ENCODE peak calls at places on chromosome X, in four cellular contexts. Y, Z, S and R are unnamed samples.

GRCh38 chrX:2629316-2630168 is 61.6 kb upstream of the CD99 start:
- DNase-seq in Y (no peak), Z (no peak), S (no peak), R (peak)

GRCh38 chrX:16931855-16932254 is 14.6 kb upstream of the REPS2 start:
- DNase-seq in Y (no peak), Z (no peak), S (no peak), R (no peak)

GRCh38 chrX:131617182-131617581 is 73.3 kb downstream of the OR13H1 start:
- DNase-seq in Y (no peak), Z (peak), S (no peak), R (no peak)

GRCh38 chrX:21932277-21932996 is 8.1 kb upstream of the SMS start:
- DNase-seq in Y (no peak), Z (peak), S (no peak), R (no peak)

GRCh38 chrX:101195442-101196173 is 24.0 kb upstream of the DRP2 start:
- DNase-seq in Y (no peak), Z (no peak), S (no peak), R (no peak)

GRCh38 chrX:121571333-121571732 is 523.9 kb downstream of the GLUD2 start:
- DNase-seq in Y (no peak), Z (no peak), S (no peak), R (no peak)

GRCh38 chrX:91039777-91040176 is 394.9 kb upstream of the PABPC5 start:
- DNase-seq in Y (no peak), Z (no peak), S (no peak), R (no peak)

GRCh38 chrX:9493936-9494335 is 29.1 kb downstream of the TBL1X start:
- DNase-seq in Y (no peak), Z (no peak), S (no peak), R (no peak)

GRCh38 chrX:68685722-68686683 is 38.5 kb downstream of the STARD8 start:
- DNase-seq in Y (no peak), Z (peak), S (peak), R (no peak)

GRCh38 chrX:67636532-67636931 is 92.7 kb downstream of the AR start:
- DNase-seq in Y (no peak), Z (peak), S (no peak), R (no peak)

GRCh38 chrX:13432376-13432775 is 112.5 kb upstream of the ATXN3L start:
- DNase-seq in Y (no peak), Z (peak), S (no peak), R (no peak)

GRCh38 chrX:48165246-48165645 is 31.3 kb downstream of the SSX5 start:
- DNase-seq in Y (no peak), Z (no peak), S (no peak), R (no peak)

GRCh38 chrX:131704136-131704695 is 160.3 kb downstream of the OR13H1 start:
- DNase-seq in Y (no peak), Z (no peak), S (no peak), R (peak)

GRCh38 chrX:15242899-15243555 is 26.9 kb downstream of the ASB9 start:
- DNase-seq in Y (peak), Z (peak), S (peak), R (peak)

GRCh38 chrX:129139837-129140679 is 383.2 kb downstream of the SMARCA1 start:
- DNase-seq in Y (no peak), Z (no peak), S (no peak), R (no peak)

GRCh38 chrX:17622331-17622730 is 115.0 kb upstream of the SCML1 start:
- DNase-seq in Y (no peak), Z (no peak), S (no peak), R (no peak)

GRCh38 chrX:103503163-103503852 is 16.0 kb downstream of the RAB40A start:
- DNase-seq in Y (no peak), Z (peak), S (no peak), R (no peak)

GRCh38 chrX:148662014-148662413 is 161.6 kb downstream of the AFF2 start:
- DNase-seq in Y (no peak), Z (no peak), S (no peak), R (no peak)

GRCh38 chrX:3712080-3712869 is 1.2 kb downstream of the PRKX start:
- DNase-seq in Y (no peak), Z (peak), S (peak), R (no peak)

GRCh38 chrX:28042260-28042659 is 61.0 kb upstream of the DCAF8L1 start:
- DNase-seq in Y (no peak), Z (no peak), S (no peak), R (no peak)

GRCh38 chrX:29229802-29230201 is 642.6 kb downstream of the IL1RAPL1 start:
- DNase-seq in Y (no peak), Z (peak), S (no peak), R (no peak)

GRCh38 chrX:73977542-73978169 is 326.3 kb upstream of the ZCCHC13 start:
- DNase-seq in Y (no peak), Z (peak), S (no peak), R (peak)

GRCh38 chrX:15973299-15973698 is 118.7 kb upstream of the AP1S2 start:
- DNase-seq in Y (peak), Z (peak), S (peak), R (no peak)

GRCh38 chrX:11215191-11215921 is 77.9 kb upstream of the AMELX start:
- DNase-seq in Y (no peak), Z (no peak), S (no peak), R (no peak)

GRCh38 chrX:123665197-123665596 is 67.7 kb downstream of the THOC2 start:
- DNase-seq in Y (no peak), Z (peak), S (no peak), R (no peak)

GRCh38 chrX:989959-990510 is 222.4 kb downstream of the CRLF2 start:
- DNase-seq in Y (peak), Z (peak), S (peak), R (no peak)
- H3K4me3 ChIP-seq in Y (peak), Z (no peak), S (peak), R (no peak)

GRCh38 chrX:88988796-88989195 is 241.8 kb downstream of the CPXCR1 start:
- DNase-seq in Y (no peak), Z (no peak), S (no peak), R (no peak)

GRCh38 chrX:88990882-88991582 is 244.0 kb downstream of the CPXCR1 start:
- DNase-seq in Y (no peak), Z (no peak), S (no peak), R (no peak)

DNA sequence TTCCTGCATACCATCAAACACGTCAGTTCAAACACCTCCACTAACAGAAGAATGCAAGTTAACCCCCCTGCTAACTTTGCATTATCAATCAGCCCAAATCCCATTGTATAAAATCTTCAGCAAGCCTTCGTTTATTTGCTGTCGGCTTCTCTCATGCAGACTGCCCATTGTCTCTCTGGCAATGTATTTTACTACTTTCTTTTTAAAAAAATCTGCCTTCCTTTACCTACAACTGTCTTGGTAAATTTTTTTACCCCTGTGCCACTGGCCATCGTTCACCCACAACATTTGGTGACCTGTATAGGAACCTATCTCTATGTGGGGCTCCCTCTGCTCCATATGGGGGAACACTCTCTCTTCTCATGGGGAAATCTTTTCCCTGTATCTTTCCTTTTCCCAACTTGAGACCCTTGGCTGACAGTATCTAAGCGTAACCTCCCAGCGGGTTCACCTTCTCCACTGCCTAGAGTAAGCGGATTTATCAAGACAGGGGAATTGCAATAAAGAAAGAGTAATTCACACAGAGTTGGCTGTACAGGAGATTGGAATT is 244.6 kb downstream of the CPXCR1 start:
- DNase-seq in Y (no peak), Z (no peak), S (no peak), R (no peak)
- H3K4me3 ChIP-seq in Y (no peak), Z (no peak), S (no peak), R (no peak)

GRCh38 chrX:154827624-154828408 is 6.6 kb downstream of the SMIM9 start:
- DNase-seq in Y (no peak), Z (no peak), S (no peak), R (no peak)
- H3K4me3 ChIP-seq in Y (no peak), Z (no peak), S (no peak), R (no peak)

GRCh38 chrX:153830632-153831434 is 489 bp upstream of the PDZD4 start:
- DNase-seq in Y (no peak), Z (no peak), S (no peak), R (no peak)

GRCh38 chrX:153828723-153829548 is 1.4 kb downstream of the PDZD4 start:
- DNase-seq in Y (no peak), Z (no peak), S (peak), R (no peak)

GRCh38 chrX:153829549-153829798 is 870 bp downstream of the PDZD4 start:
- DNase-seq in Y (no peak), Z (no peak), S (no peak), R (no peak)

GRCh38 chrX:153831435-153832150 is 1.2 kb upstream of the PDZD4 start:
- DNase-seq in Y (no peak), Z (no peak), S (no peak), R (no peak)

DNA sequence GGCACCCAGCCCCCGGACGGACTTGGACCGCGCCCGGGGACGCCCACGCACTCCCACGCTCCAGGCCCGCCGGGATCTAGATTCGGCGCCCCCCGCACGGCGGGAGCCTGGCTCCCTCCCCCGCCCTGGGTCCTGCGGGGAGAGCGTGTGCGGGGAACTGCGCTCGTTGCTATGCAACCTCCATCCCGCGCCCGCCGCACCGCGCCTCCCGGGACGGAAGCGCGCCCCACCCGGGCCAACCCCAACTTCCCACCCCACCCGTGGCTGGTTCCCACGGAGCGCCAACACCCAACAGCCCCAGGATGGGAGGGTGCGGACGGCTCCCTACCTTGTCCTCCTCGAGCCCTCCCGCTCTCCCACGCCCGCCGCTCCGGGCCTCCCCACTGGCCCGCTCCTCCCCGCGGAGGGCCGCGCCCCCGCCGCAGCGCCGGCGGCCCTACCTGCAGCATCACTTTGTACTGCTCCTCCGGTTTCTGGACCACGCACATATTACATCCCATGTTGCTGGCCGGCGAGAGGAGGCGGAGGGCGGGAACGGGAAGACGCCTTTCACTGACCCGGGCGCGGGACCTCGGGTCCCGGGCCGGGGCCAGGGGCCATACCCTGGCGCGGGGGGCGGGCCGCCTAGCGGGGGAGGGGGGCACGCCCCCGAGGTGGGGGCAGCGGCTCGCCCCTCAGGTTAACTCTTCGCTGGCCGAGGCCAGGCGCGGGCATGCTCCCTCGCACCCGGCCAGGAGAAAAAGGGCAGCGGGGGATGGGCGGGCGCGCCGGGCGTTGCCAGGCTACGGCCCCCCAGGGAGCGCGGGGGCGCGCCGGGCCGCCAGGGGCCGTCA is at the start of gene PDZD4:
- DNase-seq in Y (no peak), Z (no peak), S (peak), R (no peak)
- H3K4me3 ChIP-seq in Y (no peak), Z (no peak), S (peak), R (peak)

GRCh38 chrX:107153005-107153404 is 34.4 kb upstream of the RBM41 start:
- DNase-seq in Y (no peak), Z (no peak), S (no peak), R (no peak)

GRCh38 chrX:107154787-107155620 is 36.4 kb upstream of the RBM41 start:
- DNase-seq in Y (no peak), Z (peak), S (no peak), R (no peak)
- H3K4me3 ChIP-seq in Y (peak), Z (no peak), S (no peak), R (no peak)

GRCh38 chrX:119655125-119655524 is 37.8 kb downstream of the SEPTIN6 start:
- DNase-seq in Y (no peak), Z (peak), S (peak), R (no peak)
- H3K4me3 ChIP-seq in Y (no peak), Z (no peak), S (no peak), R (no peak)